ENCODE peak calls at places on chromosome 1, in six cellular contexts. S is fibroblast of mammary gland, M is dorsolateral prefrontal cortex, Z is heart left ventricle, T is upper lobe of right lung, U is fibroblast of lung. X is an unnamed sample.

GRCh38 chr1:118184737-118185082 is 318 bp downstream of the SPAG17 start:
- DNase-seq in S (no peak), M (no peak), Z (no peak), T (no peak), U (no peak), X (no peak)

GRCh38 chr1:11285883-11286734 is 13.1 kb downstream of the UBIAD1 start:
- DNase-seq in S (peak; percentile 49), M (no peak), Z (no peak), T (no peak), U (peak; percentile 65), X (no peak)

GRCh38 chr1:191696371-191696770 is 461.9 kb upstream of the RGS18 start:
- DNase-seq in S (no peak), M (no peak), Z (no peak), T (no peak), U (no peak), X (no peak)

GRCh38 chr1:190738321-190738720 is 260.7 kb upstream of the BRINP3 start:
- DNase-seq in S (peak; percentile 0), M (no peak), Z (no peak), T (no peak), U (no peak), X (no peak)

GRCh38 chr1:194830387-194830786 is 1644.0 kb upstream of the B3GALT2 start:
- DNase-seq in S (no peak), M (no peak), Z (no peak), T (no peak), U (no peak), X (no peak)

GRCh38 chr1:194512957-194513356 is 1326.5 kb upstream of the B3GALT2 start:
- DNase-seq in S (no peak), M (no peak), Z (no peak), T (no peak), U (peak; percentile 21), X (no peak)

GRCh38 chr1:156226116-156226538 is 13.3 kb downstream of the PMF1 start:
- DNase-seq in S (no peak), M (no peak), Z (no peak), T (no peak), U (no peak), X (no peak)

GRCh38 chr1:228668553-228669400 is 66.5 kb upstream of the RHOU start:
- DNase-seq in S (peak; percentile 50), M (no peak), Z (peak; percentile 45), T (no peak), U (peak; percentile 50), X (peak; percentile 55)

GRCh38 chr1:229355661-229356060 is 12.8 kb upstream of the CCSAP start:
- DNase-seq in S (no peak), M (no peak), Z (no peak), T (no peak), U (no peak), X (no peak)

GRCh38 chr1:184002071-184002470 is 35.5 kb downstream of the COLGALT2 start:
- DNase-seq in S (peak; percentile 81), M (peak; percentile 66), Z (peak; percentile 49), T (no peak), U (peak; percentile 72), X (peak; percentile 50)

GRCh38 chr1:23634840-23635642 is 56.6 kb upstream of the RPL11 start:
- DNase-seq in S (peak; percentile 81), M (peak; percentile 35), Z (peak; percentile 51), T (no peak), U (peak; percentile 81), X (peak; percentile 50)

GRCh38 chr1:48644950-48645605 is 131.6 kb downstream of the BEND5 start:
- DNase-seq in S (no peak), M (no peak), Z (no peak), T (no peak), U (no peak), X (no peak)

GRCh38 chr1:68162761-68163160 is 69.6 kb downstream of the WLS start:
- DNase-seq in S (no peak), M (no peak), Z (no peak), T (no peak), U (no peak), X (no peak)

GRCh38 chr1:172938676-172939075 is 112.1 kb downstream of the TNFSF18 start:
- DNase-seq in S (peak; percentile 83), M (no peak), Z (no peak), T (no peak), U (peak; percentile 82), X (peak; percentile 61)

GRCh38 chr1:77395051-77395450 is 113.2 kb downstream of the AK5 start:
- DNase-seq in S (no peak), M (no peak), Z (no peak), T (no peak), U (no peak), X (no peak)

GRCh38 chr1:72007312-72007711 is 275.0 kb downstream of the NEGR1 start:
- DNase-seq in S (peak; percentile 10), M (no peak), Z (peak; percentile 27), T (no peak), U (no peak), X (no peak)

GRCh38 chr1:40032240-40032891 is 8.2 kb upstream of the CAP1 start:
- DNase-seq in S (peak; percentile 75), M (peak; percentile 63), Z (peak; percentile 46), T (no peak), U (peak; percentile 79), X (no peak)

GRCh38 chr1:225710804-225711203 is 57.9 kb upstream of the ENAH start:
- DNase-seq in S (peak; percentile 89), M (no peak), Z (no peak), T (no peak), U (no peak), X (no peak)

GRCh38 chr1:244896550-244896949 is 32.2 kb upstream of the HNRNPU start:
- DNase-seq in S (peak; percentile 61), M (no peak), Z (no peak), T (no peak), U (peak; percentile 91), X (peak; percentile 44)

GRCh38 chr1:90841477-90841876 is 124.4 kb upstream of the BARHL2 start:
- DNase-seq in S (no peak), M (no peak), Z (no peak), T (no peak), U (no peak), X (no peak)

DNA sequence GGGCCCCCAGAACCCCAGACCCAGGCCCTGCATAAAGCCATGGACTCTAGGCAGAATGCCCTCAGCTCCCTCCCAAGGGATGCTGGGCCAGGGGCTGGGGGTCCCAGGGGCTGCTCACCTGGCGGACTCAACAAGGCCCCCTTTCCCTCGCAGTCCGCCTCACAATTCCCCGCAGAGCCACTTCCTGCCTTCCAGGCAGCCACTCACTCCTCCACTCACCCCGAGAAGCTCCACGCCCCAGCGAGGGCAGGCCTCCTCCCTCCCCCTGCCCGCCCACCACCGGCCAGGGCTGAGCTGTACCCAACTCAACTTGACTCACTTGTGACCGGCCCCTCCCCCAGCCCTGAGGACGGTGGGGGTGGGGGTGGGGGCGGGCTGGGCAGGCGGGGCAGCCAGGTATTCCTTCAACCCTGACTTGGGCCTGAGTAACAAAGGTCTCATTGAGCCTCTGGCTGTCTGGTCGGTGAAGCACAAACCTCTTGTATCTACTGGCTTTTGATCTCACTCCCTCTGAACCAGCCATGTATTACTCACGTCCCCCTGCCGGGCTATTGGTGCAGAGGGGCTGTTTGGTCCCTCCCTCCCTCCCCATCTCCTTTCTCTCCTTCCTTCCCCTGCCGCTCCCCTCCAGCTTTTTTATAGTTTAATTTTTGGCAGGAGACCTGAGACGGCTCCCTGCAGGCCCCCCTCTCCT is 5.9 kb downstream of the BLACAT1 start:
- DNase-seq in S (peak; percentile 54), M (no peak), Z (no peak), T (peak; percentile 92), U (peak; percentile 9), X (no peak)
- H3K4me3 ChIP-seq in S (peak overlapping the region; percentile 16), M (no peak overlapping the region), Z (no peak overlapping the region), T (peak overlapping the region; percentile 36), U (no peak overlapping the region), X (peak overlapping the region; percentile 2)

DNA sequence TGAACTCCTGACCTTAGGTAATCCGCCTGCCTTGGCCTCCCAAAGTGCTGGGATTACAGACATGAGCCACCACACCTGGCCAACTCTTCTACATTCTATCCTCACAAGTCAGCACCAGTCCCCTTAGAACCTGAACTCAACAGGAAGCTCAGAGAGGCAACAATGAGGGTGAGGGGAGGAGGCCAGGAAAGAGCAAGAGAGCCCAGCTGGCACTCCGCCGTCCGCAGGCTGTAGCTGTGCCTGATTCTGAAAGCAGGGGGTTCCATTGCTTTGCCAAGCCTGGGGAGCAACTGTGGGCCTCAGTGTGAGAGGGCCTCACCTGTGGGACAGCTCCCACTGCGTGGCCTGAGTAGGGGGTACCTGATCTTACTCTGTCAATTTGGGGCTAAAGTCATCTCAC is 18.7 kb downstream of the STK40 start:
- DNase-seq in S (no peak), M (no peak), Z (no peak), T (no peak), U (no peak), X (no peak)
- H3K4me3 ChIP-seq in S (no peak overlapping the region), M (no peak overlapping the region), Z (no peak overlapping the region), T (no peak overlapping the region), U (no peak overlapping the region), X (no peak overlapping the region)

GRCh38 chr1:20151906-20152598 is 12.9 kb downstream of the PLA2G2F start:
- DNase-seq in S (peak; percentile 73), M (peak; percentile 73), Z (peak; percentile 91), T (peak; percentile 89), U (peak; percentile 73), X (peak; percentile 4)
- H3K4me3 ChIP-seq in S (peak overlapping the region; percentile 33), M (peak overlapping the region; percentile 43), Z (peak overlapping the region; percentile 53), T (peak overlapping the region; percentile 29), U (peak overlapping the region; percentile 51), X (peak overlapping the region; percentile 35)

GRCh38 chr1:35576061-35576765 is 3.1 kb downstream of the TFAP2E start:
- DNase-seq in S (peak; percentile 18), M (no peak), Z (no peak), T (peak; percentile 69), U (no peak), X (no peak)

GRCh38 chr1:35573776-35574654 is 901 bp downstream of the TFAP2E start:
- DNase-seq in S (no peak), M (no peak), Z (no peak), T (peak; percentile 61), U (no peak), X (no peak)

GRCh38 chr1:35574655-35575400 is 1.7 kb downstream of the TFAP2E start:
- DNase-seq in S (no peak), M (no peak), Z (no peak), T (peak; percentile 68), U (no peak), X (no peak)

GRCh38 chr1:35575401-35575958 is 2.4 kb downstream of the TFAP2E start:
- DNase-seq in S (no peak), M (no peak), Z (no peak), T (no peak), U (no peak), X (no peak)

DNA sequence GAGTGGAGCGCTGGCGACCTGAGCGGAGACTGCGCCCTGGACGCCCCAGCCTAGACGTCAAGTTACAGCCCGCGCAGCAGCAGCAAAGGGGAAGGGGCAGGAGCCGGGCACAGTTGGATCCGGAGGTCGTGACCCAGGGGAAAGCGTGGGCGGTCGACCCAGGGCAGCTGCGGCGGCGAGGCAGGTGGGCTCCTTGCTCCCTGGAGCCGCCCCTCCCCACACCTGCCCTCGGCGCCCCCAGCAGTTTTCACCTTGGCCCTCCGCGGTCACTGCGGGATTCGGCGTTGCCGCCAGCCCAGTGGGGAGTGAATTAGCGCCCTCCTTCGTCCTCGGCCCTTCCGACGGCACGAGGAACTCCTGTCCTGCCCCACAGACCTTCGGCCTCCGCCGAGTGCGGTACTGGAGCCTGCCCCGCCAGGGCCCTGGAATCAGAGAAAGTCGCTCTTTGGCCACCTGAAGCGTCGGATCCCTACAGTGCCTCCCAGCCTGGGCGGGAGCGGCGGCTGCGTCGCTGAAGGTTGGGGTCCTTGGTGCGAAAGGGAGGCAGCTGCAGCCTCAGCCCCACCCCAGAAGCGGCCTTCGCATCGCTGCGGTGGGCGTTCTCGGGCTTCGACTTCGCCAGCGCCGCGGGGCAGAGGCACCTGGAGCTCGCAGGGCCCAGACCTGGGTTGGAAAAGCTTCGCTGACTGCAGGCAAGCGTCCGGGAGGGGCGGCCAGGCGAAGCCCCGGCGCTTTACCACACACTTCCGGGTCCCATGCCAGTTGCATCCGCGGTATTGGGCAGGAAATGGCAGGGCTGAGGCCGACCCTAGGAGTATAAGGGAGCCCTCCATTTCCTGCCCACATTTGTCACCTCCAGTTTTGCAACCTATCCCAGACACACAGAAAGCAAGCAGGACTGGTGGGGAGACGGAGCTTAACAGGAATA is 4.2 kb downstream of the TFAP2E start:
- DNase-seq in S (peak; percentile 18), M (no peak), Z (no peak), T (peak; percentile 79), U (no peak), X (no peak)
- H3K4me3 ChIP-seq in S (peak overlapping the region; percentile 9), M (no peak overlapping the region), Z (peak overlapping the region; percentile 45), T (peak overlapping the region; percentile 52), U (peak overlapping the region; percentile 13), X (no peak overlapping the region)

X was measured in AG09309.